ENCODE peak calls at places on chromosomes 5 and 9, in seven cellular contexts. H is nephron progenitor cell, X is GM13977, C is GM12865, K is Caco-2, V is progenitor cell of endocrine pancreas, S is RWPE2. I is an unnamed sample.

GRCh38 chr9:112624711-112625707 is 92.9 kb downstream of the INIP start:
- DNase-seq in H (no peak), X (no peak), C (no peak), K (no peak), V (no peak), S (no peak), I (no peak)

GRCh38 chr5:68431601-68432337 is 216.2 kb downstream of the PIK3R1 start:
- DNase-seq in H (no peak), X (no peak), C (no peak), K (no peak), V (no peak), S (no peak), I (no peak)

GRCh38 chr9:84397151-84397728 is 56.7 kb upstream of the SLC28A3 start:
- DNase-seq in H (peak), X (peak), C (peak), K (peak), V (peak), S (no peak), I (peak)

GRCh38 chr5:159316519-159317383 is 13.5 kb downstream of the IL12B start:
- DNase-seq in H (peak), X (peak), C (peak), K (peak), V (no peak), S (no peak), I (peak)

GRCh38 chr5:126081209-126081608 is 342.0 kb upstream of the GRAMD2B start:
- DNase-seq in H (no peak), X (no peak), C (no peak), K (no peak), V (no peak), S (no peak), I (no peak)

GRCh38 chr9:110936719-110937452 is 101.4 kb downstream of the LPAR1 start:
- DNase-seq in H (no peak), X (no peak), C (no peak), K (no peak), V (no peak), S (no peak), I (no peak)

GRCh38 chr5:135750506-135750905 is 84.0 kb upstream of the SLC25A48 start:
- DNase-seq in H (no peak), X (no peak), C (no peak), K (no peak), V (no peak), S (no peak), I (no peak)

GRCh38 chr5:145947581-145947980 is 11.2 kb downstream of the SH3RF2 start:
- DNase-seq in H (no peak), X (no peak), C (no peak), K (no peak), V (no peak), S (no peak), I (no peak)

GRCh38 chr5:106080540-106080939 is 1590.2 kb downstream of the EFNA5 start:
- DNase-seq in H (no peak), X (no peak), C (no peak), K (no peak), V (no peak), S (no peak), I (no peak)

GRCh38 chr5:14035859-14036440 is 91.5 kb upstream of the DNAH5 start:
- DNase-seq in H (no peak), X (peak), C (no peak), K (peak), V (no peak), S (peak), I (no peak)

GRCh38 chr9:115262477-115262876 is 144.5 kb upstream of the TNC start:
- DNase-seq in H (no peak), X (no peak), C (peak), K (no peak), V (no peak), S (peak), I (no peak)

GRCh38 chr9:78296208-78296892 is 575 bp upstream of the PSAT1 start:
- DNase-seq in H (peak), X (peak), C (peak), K (peak), V (no peak), S (no peak), I (peak)

GRCh38 chr9:22529426-22530199 is 83.0 kb downstream of the DMRTA1 start:
- DNase-seq in H (no peak), X (no peak), C (no peak), K (no peak), V (no peak), S (no peak), I (no peak)

GRCh38 chr9:16074962-16075361 is 522.1 kb downstream of the CCDC171 start:
- DNase-seq in H (no peak), X (no peak), C (no peak), K (no peak), V (no peak), S (no peak), I (no peak)

GRCh38 chr9:121699271-121700164 is 48.1 kb downstream of the DAB2IP start:
- DNase-seq in H (peak), X (peak), C (peak), K (no peak), V (peak), S (no peak), I (peak)

GRCh38 chr5:173753307-173754168 is 134.6 kb upstream of the CPEB4 start:
- DNase-seq in H (peak), X (no peak), C (no peak), K (peak), V (no peak), S (no peak), I (peak)

GRCh38 chr9:114276908-114277821 is 45.7 kb upstream of the ORM1 start:
- DNase-seq in H (no peak), X (no peak), C (no peak), K (peak), V (no peak), S (peak), I (peak)

GRCh38 chr9:105332471-105332870 is 88.0 kb downstream of the SLC44A1 start:
- DNase-seq in H (no peak), X (no peak), C (no peak), K (no peak), V (no peak), S (no peak), I (no peak)

GRCh38 chr5:68531970-68532369 is 316.4 kb downstream of the PIK3R1 start:
- DNase-seq in H (no peak), X (no peak), C (no peak), K (no peak), V (no peak), S (no peak), I (no peak)

GRCh38 chr9:79858509-79858908 is 286.7 kb downstream of the TLE4 start:
- DNase-seq in H (no peak), X (peak), C (no peak), K (no peak), V (no peak), S (no peak), I (no peak)

GRCh38 chr5:138601444-138601843 is 26.2 kb upstream of the HSPA9 start:
- DNase-seq in H (no peak), X (no peak), C (no peak), K (no peak), V (no peak), S (no peak), I (no peak)

GRCh38 chr9:37061763-37062162 is 27.7 kb upstream of the PAX5 start:
- DNase-seq in H (no peak), X (no peak), C (no peak), K (no peak), V (no peak), S (no peak), I (no peak)

GRCh38 chr5:172437445-172438303 is 16.7 kb downstream of the SH3PXD2B start:
- DNase-seq in H (no peak), X (no peak), C (no peak), K (no peak), V (no peak), S (no peak), I (no peak)

GRCh38 chr5:53361708-53362107 is 118.7 kb upstream of the FST start:
- DNase-seq in H (no peak), X (no peak), C (no peak), K (no peak), V (no peak), S (no peak), I (no peak)

GRCh38 chr5:172979778-172980177 is 3.8 kb upstream of the ATP6V0E1 start:
- DNase-seq in H (no peak), X (no peak), C (no peak), K (no peak), V (no peak), S (no peak), I (no peak)

GRCh38 chr5:59684388-59685003 is 209.0 kb downstream of the PDE4D start:
- DNase-seq in H (no peak), X (no peak), C (no peak), K (no peak), V (no peak), S (no peak), I (no peak)

GRCh38 chr5:59685131-59685530 is 208.4 kb downstream of the PDE4D start:
- DNase-seq in H (no peak), X (no peak), C (no peak), K (no peak), V (no peak), S (no peak), I (no peak)

GRCh38 chr5:59683311-59683710 is 210.2 kb downstream of the PDE4D start:
- DNase-seq in H (no peak), X (no peak), C (no peak), K (no peak), V (no peak), S (no peak), I (no peak)

GRCh38 chr5:59682542-59682941 is 211.0 kb downstream of the PDE4D start:
- DNase-seq in H (no peak), X (no peak), C (no peak), K (no peak), V (no peak), S (no peak), I (no peak)

DNA sequence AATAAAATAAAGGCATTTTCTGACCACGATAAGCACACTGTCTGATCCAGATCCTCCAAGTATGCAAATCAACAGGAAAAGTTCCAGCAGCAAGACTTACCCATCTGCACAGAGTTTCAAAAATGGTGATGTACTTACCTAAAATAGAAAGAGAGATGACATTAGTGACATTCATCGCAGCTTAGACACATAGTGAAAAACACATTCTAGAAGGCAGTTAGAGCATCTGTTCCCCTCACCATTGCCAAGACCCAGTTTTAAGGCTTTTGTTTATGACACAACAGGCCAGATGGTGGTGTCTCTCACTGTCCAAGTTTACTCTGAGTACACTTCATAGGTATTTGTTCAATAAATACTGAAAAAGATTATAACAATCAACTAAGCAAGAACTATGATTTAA is 207.7 kb downstream of the PDE4D start:
- DNase-seq in H (no peak), X (peak), C (peak), K (no peak), V (no peak), S (no peak), I (no peak)
- TF ChIP-seq CTCF in H (no peak), X (no peak), C (no peak), K (no peak), V (no peak), S (no peak), I (no peak)

DNA sequence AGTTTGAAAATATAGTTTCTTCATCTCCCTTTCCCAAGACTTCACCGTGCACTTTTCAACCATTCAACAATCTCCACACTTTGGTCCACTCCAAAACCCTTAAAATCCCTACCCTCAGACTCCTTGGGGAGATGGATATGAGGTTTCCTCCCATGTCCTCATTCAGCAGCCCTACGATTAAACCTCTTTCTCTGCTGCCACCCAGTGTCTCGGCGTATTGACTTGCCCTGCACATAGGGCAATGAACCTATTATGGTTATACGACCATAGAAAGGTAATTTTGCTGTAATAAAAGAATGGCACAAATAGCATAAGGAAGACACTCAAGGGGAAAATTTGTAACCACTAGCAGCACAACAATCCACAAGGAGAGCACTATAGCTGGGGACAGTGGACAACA is 803.5 kb downstream of the TLE1 start:
- DNase-seq in H (no peak), X (no peak), C (no peak), K (no peak), V (no peak), S (no peak), I (peak)
- TF ChIP-seq CTCF in H (no peak), X (peak), C (no peak), K (no peak), V (no peak), S (peak), I (no peak)

DNA sequence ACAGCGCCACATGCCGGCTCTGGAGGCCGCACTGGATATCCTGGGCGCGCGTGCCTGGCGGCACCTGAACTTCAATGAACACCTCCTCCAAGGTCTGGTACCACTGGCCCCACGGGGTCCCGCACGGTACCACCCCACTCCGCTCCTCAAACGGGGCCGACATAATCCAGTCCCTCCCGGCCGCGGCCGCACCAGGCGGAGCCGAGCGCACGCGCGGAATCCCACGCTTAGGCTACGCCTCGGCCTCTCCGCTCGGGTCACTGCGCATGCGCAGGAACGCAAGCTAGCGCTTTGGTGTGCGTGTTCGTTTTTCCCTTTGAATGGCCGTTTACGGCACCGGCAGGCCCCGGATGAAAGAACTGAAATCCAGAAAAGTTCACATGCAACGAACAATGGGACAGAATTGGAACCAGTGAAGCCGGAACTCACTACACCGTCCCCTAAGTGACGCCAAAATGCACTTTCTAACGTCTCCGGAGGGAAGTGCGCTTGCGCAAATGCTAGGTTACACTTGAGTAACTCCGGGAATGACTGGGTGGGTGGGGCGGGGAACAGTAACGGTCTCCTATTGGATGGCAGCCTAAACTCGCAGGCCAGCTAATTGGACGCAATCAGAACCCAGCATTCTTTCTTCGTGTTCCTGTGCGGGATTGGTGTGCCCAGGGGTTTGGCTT is at the start of gene NUDCD2:
- DNase-seq in H (peak), X (peak), C (peak), K (peak), V (peak), S (peak), I (peak)
- TF ChIP-seq CTCF in H (no peak), X (no peak), C (peak), K (peak), V (peak), S (peak), I (no peak)

DNA sequence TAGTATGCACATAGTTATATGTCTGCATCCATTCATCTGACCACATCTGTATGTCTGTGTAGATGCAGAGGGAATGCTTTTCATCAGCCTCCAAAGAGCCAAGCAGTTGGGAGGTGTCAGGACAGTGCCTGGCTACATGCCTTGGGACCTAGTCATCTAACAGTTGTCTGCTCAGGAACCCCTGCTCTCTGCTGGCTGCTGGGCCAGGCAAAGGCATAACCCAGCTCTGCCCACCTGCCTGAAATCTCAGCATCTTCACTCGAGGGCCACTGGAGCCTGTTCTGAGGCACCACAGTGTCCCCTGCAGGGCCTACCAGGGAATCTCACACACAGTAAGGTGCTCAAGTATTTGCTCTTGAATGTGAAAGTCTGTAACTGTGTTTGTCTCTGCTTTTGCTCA is 3.7 kb downstream of the C9orf50 start:
- DNase-seq in H (no peak), X (no peak), C (peak), K (no peak), V (no peak), S (no peak), I (no peak)
- TF ChIP-seq CTCF in H (peak), X (peak), C (peak), K (peak), V (peak), S (peak), I (no peak)

GRCh38 chr9:19967567-19968459 is 179.0 kb upstream of the SLC24A2 start:
- DNase-seq in H (no peak), X (no peak), C (no peak), K (no peak), V (no peak), S (no peak), I (no peak)
- TF ChIP-seq CTCF in H (no peak), X (no peak), C (no peak), K (no peak), V (no peak), S (no peak), I (no peak)

GRCh38 chr5:142186821-142187594 is 78.4 kb downstream of the NDFIP1 start:
- DNase-seq in H (no peak), X (no peak), C (no peak), K (peak), V (no peak), S (no peak), I (no peak)
- TF ChIP-seq CTCF in H (no peak), X (no peak), C (no peak), K (no peak), V (no peak), S (no peak), I (no peak)

GRCh38 chr5:64207978-64208377 is 42.3 kb downstream of the RNF180 start:
- DNase-seq in H (no peak), X (no peak), C (no peak), K (no peak), V (no peak), S (no peak), I (no peak)
- TF ChIP-seq CTCF in H (peak), X (peak), C (no peak), K (no peak), V (peak), S (peak), I (no peak)

GRCh38 chr5:130112246-130112645 is 208.0 kb downstream of the CHSY3 start:
- DNase-seq in H (no peak), X (no peak), C (peak), K (no peak), V (no peak), S (no peak), I (no peak)

GRCh38 chr5:130104895-130105684 is 200.8 kb downstream of the CHSY3 start:
- DNase-seq in H (no peak), X (no peak), C (no peak), K (no peak), V (no peak), S (no peak), I (no peak)

GRCh38 chr5:130110333-130110732 is 206.1 kb downstream of the CHSY3 start:
- DNase-seq in H (no peak), X (no peak), C (no peak), K (no peak), V (no peak), S (no peak), I (no peak)

GRCh38 chr5:130111723-130112122 is 207.5 kb downstream of the CHSY3 start:
- DNase-seq in H (no peak), X (no peak), C (no peak), K (no peak), V (no peak), S (no peak), I (no peak)

GRCh38 chr5:130109152-130109551 is 204.9 kb downstream of the CHSY3 start:
- DNase-seq in H (no peak), X (peak), C (peak), K (no peak), V (no peak), S (no peak), I (no peak)
- TF ChIP-seq CTCF in H (peak), X (peak), C (peak), K (peak), V (peak), S (peak), I (peak)

I was measured in glutamatergic neuron.